ENCODE peak calls at places on chromosomes 13 and 19, in ten cellular contexts. B is AG09319, N is HFFc6, C is suprapubic skin, K is fibroblast of lung, O is progenitor cell of endocrine pancreas, J is AG09309, R is PC-9, P is fibroblast of pulmonary artery, M is lung. L is an unnamed sample.

GRCh38 chr19:50461066-50461875 is 15.0 kb upstream of the EMC10 start:
- DNase-seq in B (peak; percentile 30), N (peak; percentile 53), C (no peak), K (peak; percentile 49), O (peak; percentile 39), J (peak; percentile 20), R (peak; percentile 65), P (peak; percentile 79), M (peak; percentile 64), L (peak; percentile 75)

GRCh38 chr13:77831870-77832269 is 86.8 kb downstream of the EDNRB start:
- DNase-seq in B (no peak), N (no peak), C (no peak), K (no peak), O (no peak), J (no peak), R (no peak), P (no peak), M (no peak), L (no peak)

GRCh38 chr13:37211542-37211941 is 106.1 kb upstream of the CSNK1A1L start:
- DNase-seq in B (no peak), N (no peak), C (no peak), K (no peak), O (no peak), J (no peak), R (no peak), P (no peak), M (no peak), L (no peak)

GRCh38 chr19:41587101-41587837 is 11.3 kb downstream of the CEACAM21 start:
- DNase-seq in B (no peak), N (no peak), C (no peak), K (no peak), O (no peak), J (no peak), R (no peak), P (no peak), M (no peak), L (no peak)

GRCh38 chr13:59587971-59588716 is 575.6 kb downstream of the DIAPH3 start:
- DNase-seq in B (no peak), N (no peak), C (no peak), K (no peak), O (no peak), J (no peak), R (no peak), P (no peak), M (no peak), L (no peak)

GRCh38 chr19:16416574-16416973 is 55.2 kb downstream of the EPS15L1 start:
- DNase-seq in B (no peak), N (no peak), C (no peak), K (no peak), O (no peak), J (no peak), R (no peak), P (no peak), M (no peak), L (no peak)

GRCh38 chr19:7734220-7735203 is 2.6 kb upstream of the CLEC4G start:
- DNase-seq in B (no peak), N (no peak), C (no peak), K (no peak), O (no peak), J (peak; percentile 1), R (no peak), P (peak; percentile 46), M (no peak), L (no peak)

GRCh38 chr13:39038569-39038898 is 278 bp downstream of the NHLRC3 start:
- DNase-seq in B (no peak), N (no peak), C (no peak), K (no peak), O (no peak), J (no peak), R (no peak), P (no peak), M (peak; percentile 36), L (peak; percentile 14)

GRCh38 chr13:21330126-21330861 is 128.8 kb downstream of the ZDHHC20 start:
- DNase-seq in B (no peak), N (no peak), C (no peak), K (no peak), O (no peak), J (no peak), R (no peak), P (no peak), M (no peak), L (no peak)

GRCh38 chr19:3623716-3624115 is 2.9 kb downstream of the CACTIN start:
- DNase-seq in B (no peak), N (no peak), C (no peak), K (no peak), O (no peak), J (no peak), R (no peak), P (no peak), M (no peak), L (no peak)

GRCh38 chr13:45833663-45834062 is 17.9 kb downstream of the SIAH3 start:
- DNase-seq in B (peak; percentile 4), N (peak; percentile 2), C (no peak), K (peak; percentile 77), O (no peak), J (peak; percentile 11), R (peak; percentile 39), P (peak; percentile 36), M (no peak), L (peak; percentile 55)

GRCh38 chr13:59684105-59684504 is 479.6 kb downstream of the DIAPH3 start:
- DNase-seq in B (no peak), N (no peak), C (no peak), K (no peak), O (no peak), J (no peak), R (no peak), P (no peak), M (no peak), L (no peak)

GRCh38 chr13:110008816-110009215 is 222.4 kb upstream of the IRS2 start:
- DNase-seq in B (no peak), N (no peak), C (no peak), K (peak; percentile 65), O (no peak), J (no peak), R (no peak), P (no peak), M (no peak), L (no peak)

GRCh38 chr13:30147380-30147779 is 160.0 kb downstream of the KATNAL1 start:
- DNase-seq in B (no peak), N (no peak), C (no peak), K (no peak), O (no peak), J (no peak), R (no peak), P (no peak), M (no peak), L (no peak)

GRCh38 chr13:52845766-52846566 is 2.5 kb downstream of the PCDH8 start:
- DNase-seq in B (no peak), N (no peak), C (no peak), K (peak; percentile 3), O (peak; percentile 65), J (no peak), R (no peak), P (peak; percentile 8), M (no peak), L (no peak)

GRCh38 chr13:112688560-112689497 is 1.0 kb upstream of the ATP11A start:
- DNase-seq in B (no peak), N (no peak), C (no peak), K (no peak), O (no peak), J (no peak), R (no peak), P (peak; percentile 6), M (peak; percentile 90), L (no peak)

GRCh38 chr13:43763143-43763759 is 23.5 kb downstream of the ENOX1 start:
- DNase-seq in B (no peak), N (no peak), C (no peak), K (no peak), O (no peak), J (no peak), R (no peak), P (no peak), M (no peak), L (no peak)

GRCh38 chr13:50691176-50691681 is 152.3 kb downstream of the DLEU7 start:
- DNase-seq in B (no peak), N (no peak), C (no peak), K (peak; percentile 38), O (no peak), J (no peak), R (no peak), P (no peak), M (no peak), L (no peak)

GRCh38 chr19:35154535-35155406 is at the start of gene FXYD5:
- DNase-seq in B (peak; percentile 34), N (peak; percentile 78), C (peak; percentile 86), K (peak; percentile 81), O (no peak), J (peak; percentile 49), R (peak; percentile 65), P (peak; percentile 87), M (peak; percentile 63), L (peak; percentile 83)
- TF ChIP-seq CTCF in B (no peak), N (no peak), C (peak; percentile 31), K (no peak), O (no peak), J (no peak), R (no peak), P (peak; percentile 18), M (no peak), L (no peak)

GRCh38 chr13:81393686-81394085 is 1052.8 kb upstream of the SPRY2 start:
- DNase-seq in B (no peak), N (no peak), C (no peak), K (no peak), O (no peak), J (no peak), R (no peak), P (no peak), M (no peak), L (no peak)
- TF ChIP-seq CTCF in B (no peak), N (no peak), C (no peak), K (no peak), O (no peak), J (no peak), R (no peak), P (no peak), M (no peak), L (no peak)

DNA sequence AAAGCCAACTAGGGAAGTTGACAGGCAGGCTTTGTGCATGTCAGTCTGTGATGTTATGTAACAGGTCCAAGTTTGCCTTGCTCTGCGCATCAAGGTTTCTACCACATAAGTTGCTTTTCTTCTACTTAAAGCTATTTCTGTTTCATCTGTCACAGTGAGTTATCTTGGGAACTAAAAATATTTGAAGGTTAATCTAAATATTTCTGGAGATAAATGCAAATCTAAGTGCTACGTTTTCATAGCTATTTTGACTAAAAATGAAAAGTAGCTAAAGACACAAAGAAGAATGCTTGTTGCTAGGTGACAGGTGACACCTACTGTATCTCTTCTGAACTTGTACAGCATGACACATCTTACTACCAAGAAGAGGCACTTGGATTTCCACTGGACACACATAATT is 135.6 kb downstream of the KLF12 start:
- DNase-seq in B (no peak), N (no peak), C (no peak), K (no peak), O (no peak), J (no peak), R (no peak), P (no peak), M (no peak), L (no peak)
- TF ChIP-seq CTCF in B (no peak), N (no peak), C (no peak), K (no peak), O (no peak), J (no peak), R (no peak), P (no peak), M (no peak), L (no peak)

DNA sequence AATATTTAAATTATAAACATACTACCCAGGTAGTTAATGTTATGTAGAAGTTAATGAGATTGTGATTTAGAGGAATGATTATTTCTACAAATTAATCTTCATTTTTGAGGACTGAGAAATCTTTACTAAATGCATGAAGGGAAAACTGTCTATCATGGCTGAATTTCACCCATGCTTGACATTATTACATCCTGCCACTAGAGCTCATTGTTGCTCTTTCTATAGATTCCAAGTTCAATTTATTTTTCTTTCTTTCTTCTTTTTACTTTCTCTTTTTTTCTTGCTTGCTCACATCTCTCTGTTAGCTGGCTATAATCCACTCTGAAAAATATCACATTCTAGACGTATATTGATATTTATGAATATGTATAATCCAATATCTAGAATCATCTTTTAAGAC is 505.0 kb upstream of the KLHL1 start:
- DNase-seq in B (no peak), N (no peak), C (no peak), K (no peak), O (no peak), J (no peak), R (no peak), P (peak; percentile 4), M (no peak), L (no peak)
- TF ChIP-seq CTCF in B (no peak), N (peak; percentile 37), C (no peak), K (no peak), O (peak; percentile 62), J (no peak), R (peak; percentile 45), P (no peak), M (no peak), L (no peak)